ENCODE peak calls at places on chromosomes 4 and X, in seven cellular contexts. E is NAMALWA; K is T-helper 1 cell; Q is CD4-positive, alpha-beta memory T cell; U is activated naive CD4-positive, alpha-beta T cell treated with anti-CD3 and anti-CD28 coated beads for 36 hours; L is stimulated activated naive CD4-positive, alpha-beta T cell; G is stimulated activated CD4-positive, alpha-beta T cell treated with anti-CD3 and anti-CD28 coated beads, Interleukin-15, amount 100 ng/mL, for 1 hour. Y is an unnamed sample.

GRCh38 chrX:1323315-1323714 is 13.3 kb upstream of the IL3RA start:
- DNase-seq in U (peak; percentile 83), L (peak; percentile 50), Q (peak; percentile 49), K (peak; percentile 15), G (peak; percentile 14), E (peak; percentile 56), Y (peak; percentile 14)

GRCh38 chr4:175671491-175671934 is 140.6 kb downstream of the GPM6A start:
- DNase-seq in K (no peak), Q (no peak), G (no peak), L (no peak), U (no peak), E (peak; percentile 75), Y (peak; percentile 3)

GRCh38 chr4:83757121-83757621 is 221.3 kb downstream of the GPAT3 start:
- DNase-seq in Q (no peak), G (no peak), L (no peak), U (no peak), E (no peak), K (no peak), Y (no peak)

GRCh38 chrX:122246937-122247336 is 937.1 kb upstream of the GRIA3 start:
- DNase-seq in Q (no peak), K (no peak), G (no peak), E (no peak), U (no peak), L (no peak), Y (no peak)

GRCh38 chr4:156336516-156336915 is 382.9 kb upstream of the CTSO start:
- DNase-seq in K (no peak), U (no peak), E (no peak), G (no peak), L (no peak), Q (no peak), Y (peak; percentile 28)

GRCh38 chrX:38860106-38861013 is 59.1 kb downstream of the MID1IP1 start:
- DNase-seq in E (no peak), G (no peak), K (no peak), L (no peak), Q (no peak), U (peak; percentile 54), Y (no peak)

GRCh38 chr4:94530073-94530472 is 78.3 kb downstream of the PDLIM5 start:
- DNase-seq in E (no peak), K (no peak), U (no peak), G (no peak), L (no peak), Q (no peak), Y (no peak)

GRCh38 chrX:65677954-65678469 is 10.6 kb downstream of the MSN start:
- DNase-seq in Q (no peak), E (no peak), L (no peak), K (no peak), U (no peak), G (no peak), Y (peak; percentile 79)

GRCh38 chr4:85741921-85742591 is 267.1 kb downstream of the ARHGAP24 start:
- DNase-seq in G (no peak), E (no peak), L (no peak), K (no peak), U (no peak), Q (no peak), Y (no peak)

GRCh38 chr4:186852964-186853391 is 129.3 kb upstream of the FAT1 start:
- DNase-seq in K (no peak), E (no peak), G (no peak), L (no peak), U (no peak), Q (no peak), Y (no peak)

GRCh38 chrX:153438522-153438921 is 7.3 kb downstream of the TREX2 start:
- DNase-seq in U (peak; percentile 23), L (no peak), K (no peak), G (no peak), Q (no peak), E (peak; percentile 13), Y (peak; percentile 24)

GRCh38 chr4:92047209-92047877 is 256.4 kb upstream of the GRID2 start:
- DNase-seq in L (no peak), K (no peak), Q (no peak), G (no peak), E (no peak), U (no peak), Y (no peak)

GRCh38 chr4:73662709-73663546 is 42.7 kb upstream of the RASSF6 start:
- DNase-seq in K (no peak), L (no peak), U (no peak), E (peak; percentile 71), G (no peak), Q (no peak), Y (peak; percentile 86)

GRCh38 chr4:8035371-8035780 is 95.7 kb upstream of the AFAP1 start:
- DNase-seq in G (no peak), E (peak; percentile 46), K (no peak), U (peak; percentile 28), L (no peak), Q (no peak), Y (peak; percentile 69)

GRCh38 chrX:103919336-103919682 is 43.1 kb upstream of the TMSB15B start:
- DNase-seq in L (no peak), U (peak; percentile 43), K (peak; percentile 2), E (peak; percentile 73), G (no peak), Q (peak; percentile 43), Y (peak; percentile 55)

GRCh38 chrX:20063716-20064351 is 52.9 kb downstream of the MAP7D2 start:
- DNase-seq in U (peak; percentile 8), E (peak; percentile 20), G (no peak), L (no peak), K (no peak), Q (no peak), Y (peak; percentile 5)

GRCh38 chr4:78186597-78187543 is 129.7 kb downstream of the FRAS1 start:
- DNase-seq in G (no peak), U (no peak), K (no peak), L (no peak), E (no peak), Q (no peak), Y (no peak)

GRCh38 chr4:24604558-24605214 is 20.3 kb upstream of the DHX15 start:
- DNase-seq in L (no peak), G (no peak), U (no peak), K (no peak), E (no peak), Q (no peak), Y (peak; percentile 18)

GRCh38 chr4:19300213-19300612 is 951.5 kb upstream of the SLIT2 start:
- DNase-seq in U (no peak), E (no peak), K (no peak), G (no peak), Q (no peak), L (no peak), Y (no peak)

GRCh38 chr4:167218022-167218608 is 16.2 kb downstream of the SPOCK3 start:
- DNase-seq in E (no peak), Q (no peak), L (no peak), U (no peak), K (no peak), G (no peak), Y (no peak)

GRCh38 chr4:73067971-73068394 is 1.5 kb downstream of the COX18 start:
- DNase-seq in K (no peak), E (no peak), U (peak; percentile 63), Q (no peak), G (peak; percentile 6), L (no peak), Y (peak; percentile 21)

GRCh38 chrX:97639526-97639925 is 755.8 kb downstream of the RPA4 start:
- DNase-seq in Q (no peak), U (peak; percentile 6), G (no peak), E (no peak), K (no peak), L (no peak), Y (no peak)

GRCh38 chrX:110317079-110317819 is 636 bp downstream of the AMMECR1 start:
- DNase-seq in E (peak; percentile 36), U (peak; percentile 32), G (peak; percentile 6), L (peak; percentile 53), K (no peak), Q (peak; percentile 27), Y (no peak)